ENCODE peak calls at places on chromosomes 11 and 22, in four cellular contexts. Z is esophagus muscularis mucosa, H is fibroblast of lung, I is GM23338. K is an unnamed sample.

GRCh38 chr11:117841582-117842031 is 17.1 kb upstream of the FXYD2 start:
- DNase-seq in Z (no peak), H (no peak), I (no peak), K (peak; percentile 22)

GRCh38 chr11:112392860-112393259 is 132.2 kb upstream of the PLET1 start:
- DNase-seq in Z (no peak), H (no peak), I (no peak), K (no peak)

GRCh38 chr22:17767236-17768065 is 6.8 kb downstream of the BID start:
- DNase-seq in Z (no peak), H (no peak), I (no peak), K (no peak)

GRCh38 chr11:107017433-107018227 is 646 bp downstream of the GUCY1A2 start:
- DNase-seq in Z (no peak), H (peak; percentile 44), I (peak; percentile 88), K (no peak)

GRCh38 chr11:7577883-7578242 is 64.1 kb downstream of the PPFIBP2 start:
- DNase-seq in Z (no peak), H (peak; percentile 47), I (peak; percentile 69), K (no peak)

GRCh38 chr11:26583550-26583949 is 11.5 kb upstream of the MUC15 start:
- DNase-seq in Z (no peak), H (peak; percentile 39), I (no peak), K (no peak)

GRCh38 chr11:46416656-46417055 is 25.1 kb upstream of the CHRM4 start:
- DNase-seq in Z (no peak), H (no peak), I (no peak), K (no peak)

GRCh38 chr11:36974771-36975170 is 376.7 kb upstream of the RAG2 start:
- DNase-seq in Z (no peak), H (no peak), I (no peak), K (no peak)

GRCh38 chr11:63816732-63817131 is 3.5 kb downstream of the SPINDOC start:
- DNase-seq in Z (no peak), H (no peak), I (no peak), K (no peak)

GRCh38 chr11:125226701-125227100 is 62.1 kb downstream of the PKNOX2 start:
- DNase-seq in Z (no peak), H (no peak), I (no peak), K (no peak)

GRCh38 chr11:72378704-72379383 is 55.5 kb downstream of the CLPB start:
- DNase-seq in Z (peak; percentile 91), H (peak; percentile 58), I (no peak), K (peak; percentile 41)

GRCh38 chr11:70524096-70524922 is 126.0 kb downstream of the CTTN start:
- DNase-seq in Z (no peak), H (no peak), I (peak; percentile 65), K (no peak)

GRCh38 chr22:45053094-45053493 is 43.3 kb upstream of the PHF21B start:
- DNase-seq in Z (no peak), H (no peak), I (no peak), K (no peak)

GRCh38 chr11:88520391-88520790 is 182.9 kb upstream of the CTSC start:
- DNase-seq in Z (no peak), H (no peak), I (no peak), K (no peak)

GRCh38 chr11:28245131-28245530 is 136.9 kb downstream of the METTL15 start:
- DNase-seq in Z (no peak), H (no peak), I (no peak), K (no peak)

GRCh38 chr11:115422013-115422697 is 82.1 kb downstream of the CADM1 start:
- DNase-seq in Z (no peak), H (no peak), I (peak; percentile 27), K (no peak)

GRCh38 chr11:62152245-62153086 is 28.7 kb downstream of the INCENP start:
- DNase-seq in Z (no peak), H (no peak), I (no peak), K (no peak)

GRCh38 chr22:28984482-28985158 is 77.0 kb downstream of the C22orf31 start:
- DNase-seq in Z (no peak), H (no peak), I (no peak), K (no peak)

GRCh38 chr11:96219981-96220623 is 122.9 kb downstream of the MAML2 start:
- DNase-seq in Z (no peak), H (peak; percentile 56), I (peak; percentile 45), K (no peak)

GRCh38 chr11:75246006-75246672 is 5.6 kb downstream of the TPBGL start:
- DNase-seq in Z (no peak), H (no peak), I (no peak), K (peak; percentile 2)

GRCh38 chr22:49052023-49052538 is 775.6 kb downstream of the BRD1 start:
- DNase-seq in Z (no peak), H (peak; percentile 2), I (no peak), K (no peak)

GRCh38 chr22:24230911-24231656 is 13.8 kb downstream of the GGT5 start:
- DNase-seq in Z (no peak), H (no peak), I (peak; percentile 88), K (peak; percentile 11)

GRCh38 chr11:118491041-118491440 is 36.2 kb upstream of the TTC36 start:
- DNase-seq in Z (no peak), H (no peak), I (no peak), K (no peak)

GRCh38 chr11:94910779-94911178 is 62.6 kb downstream of the CWC15 start:
- DNase-seq in Z (no peak), H (peak; percentile 61), I (no peak), K (no peak)

GRCh38 chr11:3231851-3232744 is at the start of gene MRGPRE:
- DNase-seq in Z (no peak), H (no peak), I (peak; percentile 34), K (peak; percentile 46)

GRCh38 chr22:39457047-39457545 is 284 bp downstream of the MGAT3 start:
- DNase-seq in Z (no peak), H (no peak), I (no peak), K (no peak)

GRCh38 chr11:17593466-17594245 is 46.6 kb downstream of the OTOG start:
- DNase-seq in Z (no peak), H (no peak), I (no peak), K (no peak)

GRCh38 chr11:78961938-78962701 is 387.5 kb upstream of the NARS2 start:
- DNase-seq in Z (no peak), H (peak; percentile 69), I (peak; percentile 94), K (peak; percentile 50)

DNA sequence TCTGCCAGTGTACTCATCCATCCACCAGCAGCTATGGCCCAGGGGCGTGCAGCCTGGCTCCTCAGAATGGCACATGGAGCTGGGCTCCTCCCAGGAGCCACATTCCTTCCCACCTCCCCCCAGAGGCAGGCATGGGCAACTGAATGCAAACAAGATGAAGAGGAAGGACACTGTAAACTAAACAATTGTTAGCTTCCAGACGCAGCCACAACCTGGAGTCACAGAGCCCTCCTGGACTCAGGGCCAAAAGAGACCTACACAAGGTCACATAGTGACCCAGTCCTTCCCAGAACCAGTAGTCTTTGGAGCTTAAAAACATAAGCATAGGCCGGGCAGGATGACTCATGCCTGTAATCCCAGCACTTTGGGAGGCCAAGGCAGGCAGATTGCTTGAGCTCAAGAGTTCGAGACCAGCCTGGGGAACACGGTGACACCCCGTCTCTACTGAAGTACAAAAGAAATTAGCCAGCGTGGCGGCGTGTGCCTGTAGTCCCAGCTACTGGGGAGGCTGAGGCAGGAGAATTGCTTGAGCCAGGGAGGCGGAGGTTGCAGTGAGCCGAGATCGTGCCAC is 30.7 kb upstream of the CLDN5 start:
- DNase-seq in Z (no peak), H (peak; percentile 46), I (peak; percentile 85), K (peak; percentile 12)
- TF ChIP-seq CTCF in Z (no peak), H (peak; percentile 35), I (peak; percentile 38), K (no peak)

GRCh38 chr22:46062971-46063631 is 86.1 kb upstream of the WNT7B start:
- DNase-seq in Z (no peak), H (no peak), I (no peak), K (peak; percentile 25)

GRCh38 chr22:46064966-46065666 is 85.2 kb upstream of the PPARA start:
- DNase-seq in Z (no peak), H (peak; percentile 51), I (no peak), K (peak; percentile 35)

GRCh38 chr22:46065733-46066454 is 84.4 kb upstream of the PPARA start:
- DNase-seq in Z (no peak), H (no peak), I (no peak), K (no peak)

GRCh38 chr22:46063861-46064235 is 86.5 kb upstream of the PPARA start:
- DNase-seq in Z (no peak), H (no peak), I (no peak), K (peak; percentile 40)

DNA sequence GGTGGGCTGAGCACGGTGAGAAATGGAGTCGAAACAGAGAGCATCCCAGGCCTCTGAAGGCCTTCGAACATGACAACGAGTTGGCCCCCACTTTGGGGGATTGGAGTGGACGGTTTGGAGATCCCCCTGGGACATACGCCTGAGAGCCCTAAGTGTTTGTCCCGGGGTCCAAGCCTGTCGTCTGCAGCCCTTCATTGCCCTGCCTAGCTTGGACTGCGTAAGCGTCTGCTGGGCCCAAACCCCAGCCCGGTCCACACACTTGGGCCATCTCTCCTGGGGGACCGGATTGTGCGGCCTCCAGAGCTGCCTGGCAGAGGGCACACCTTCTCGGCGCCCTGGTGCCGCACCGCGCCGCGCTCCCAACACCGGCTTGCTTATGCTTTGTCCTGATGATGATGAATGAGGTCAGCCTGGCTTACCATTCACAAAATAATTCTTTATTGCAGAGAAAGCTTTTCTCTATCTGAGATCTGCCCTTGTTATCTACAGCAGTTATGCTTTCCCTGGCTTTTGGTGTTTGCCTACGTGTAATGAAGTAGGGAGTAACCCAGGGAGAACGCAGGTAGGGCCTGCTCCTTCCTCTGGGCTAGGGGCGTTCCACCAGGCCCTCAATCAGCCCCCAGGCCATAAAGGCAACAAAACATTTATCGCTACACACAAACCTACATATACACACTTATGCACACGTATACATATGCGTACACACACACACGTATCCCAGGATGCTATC is 85.9 kb upstream of the PPARA start:
- DNase-seq in Z (no peak), H (no peak), I (no peak), K (peak; percentile 56)
- H3K27ac ChIP-seq in Z (peak overlapping the region; percentile 100), H (peak overlapping the region; percentile 98), I (no peak overlapping the region), K (peak overlapping the region; percentile 100)

GRCh38 chr22:20244744-20245576 is 23.2 kb downstream of the RTN4R start:
- DNase-seq in Z (no peak), H (no peak), I (no peak), K (no peak)
- H3K4me3 ChIP-seq in Z (no peak overlapping the region), H (no peak overlapping the region), I (no peak overlapping the region), K (no peak overlapping the region)

GRCh38 chr22:19477321-19478085 is 1.5 kb downstream of the UFD1 start:
- DNase-seq in Z (no peak), H (peak; percentile 50), I (no peak), K (no peak)
- TF ChIP-seq CTCF in Z (no peak), H (peak; percentile 31), I (no peak), K (no peak)

K was measured in dorsolateral prefrontal cortex.